ENCODE peak calls at places on chromosomes 11 and 22, in four cellular contexts. I is GM12878, H is K562, E is H1. Z is an unnamed sample. For H3K9me3, the result is how much of the 10 kb centered on the place peaks cover.

GRCh38 chr11:44767421-44767820 is 40.7 kb downstream of the TSPAN18 start:
- DNase-seq in I (no peak), H (no peak), E (no peak), Z (no peak)

GRCh38 chr11:126352934-126353801 is 2.3 kb upstream of the ST3GAL4 start:
- DNase-seq in I (peak), H (peak), E (no peak), Z (peak)

GRCh38 chr11:130243816-130244215 is 70.9 kb downstream of the ZBTB44 start:
- DNase-seq in I (peak), H (no peak), E (no peak), Z (no peak)

GRCh38 chr11:111736191-111736590 is 30.0 kb downstream of the PPP2R1B start:
- DNase-seq in I (no peak), H (no peak), E (no peak), Z (no peak)

GRCh38 chr22:37559901-37560681 is at the start of gene CDC42EP1:
- DNase-seq in I (no peak), H (peak), E (peak), Z (no peak)

GRCh38 chr11:131534611-131535010 is 164.2 kb downstream of the NTM start:
- DNase-seq in I (no peak), H (no peak), E (no peak), Z (no peak)

GRCh38 chr22:17726561-17727243 is 47.6 kb downstream of the BID start:
- DNase-seq in I (no peak), H (no peak), E (no peak), Z (no peak)

GRCh38 chr22:39325392-39325932 is 6.0 kb upstream of the RPL3 start:
- DNase-seq in I (no peak), H (no peak), E (no peak), Z (no peak)

GRCh38 chr22:45101828-45102227 is 61.9 kb upstream of the NUP50 start:
- DNase-seq in I (no peak), H (peak), E (no peak), Z (peak)

GRCh38 chr22:32698926-32699619 is 102.4 kb upstream of the TIMP3 start:
- DNase-seq in I (no peak), H (no peak), E (no peak), Z (no peak)

GRCh38 chr11:104653011-104653806 is 245.1 kb downstream of the CASP12 start:
- DNase-seq in I (no peak), H (no peak), E (no peak), Z (no peak)

GRCh38 chr11:120214581-120214980 is 3.7 kb downstream of the OAF start:
- DNase-seq in I (no peak), H (no peak), E (no peak), Z (no peak)

GRCh38 chr11:60699282-60699681 is at the start of gene MS4A8:
- DNase-seq in I (no peak), H (no peak), E (no peak), Z (no peak)

GRCh38 chr11:12930850-12931249 is 78.3 kb upstream of the RASSF10 start:
- DNase-seq in I (no peak), H (no peak), E (no peak), Z (peak)

GRCh38 chr11:133787379-133788103 is 57.8 kb downstream of the SPATA19 start:
- DNase-seq in I (no peak), H (no peak), E (peak), Z (no peak)

GRCh38 chr22:30046716-30047363 is 33.4 kb upstream of the HORMAD2 start:
- DNase-seq in I (no peak), H (no peak), E (no peak), Z (no peak)

GRCh38 chr11:64100345-64100744 is 64.6 kb downstream of the FLRT1 start:
- DNase-seq in I (no peak), H (peak), E (no peak), Z (no peak)

GRCh38 chr11:57241311-57241972 is 4.4 kb upstream of the APLNR start:
- DNase-seq in I (no peak), H (no peak), E (no peak), Z (no peak)

GRCh38 chr22:36761553-36762240 is 14.2 kb downstream of the IFT27 start:
- DNase-seq in I (no peak), H (no peak), E (no peak), Z (no peak)

GRCh38 chr22:28112548-28113043 is 193.5 kb upstream of the PITPNB start:
- DNase-seq in I (no peak), H (peak), E (no peak), Z (peak)

GRCh38 chr11:1304376-1304775 is 5.1 kb downstream of the TOLLIP start:
- DNase-seq in I (no peak), H (no peak), E (peak), Z (peak)

GRCh38 chr22:19524170-19525115 is at the start of gene CLDN5:
- DNase-seq in I (no peak), H (peak), E (peak), Z (no peak)

GRCh38 chr11:57567210-57567511 is 311 bp downstream of the UBE2L6 start:
- DNase-seq in I (no peak), H (no peak), E (no peak), Z (no peak)

GRCh38 chr22:39026509-39027150 is 5.7 kb downstream of the APOBEC3D start:
- DNase-seq in I (no peak), H (no peak), E (no peak), Z (no peak)

GRCh38 chr11:62752177-62752785 is 1.7 kb downstream of the ZBTB3 start:
- DNase-seq in I (no peak), H (no peak), E (no peak), Z (no peak)

GRCh38 chr11:17368551-17368950 is 17.0 kb downstream of the NCR3LG1 start:
- DNase-seq in I (no peak), H (no peak), E (no peak), Z (no peak)

GRCh38 chr11:17371614-17372013 is 16.8 kb downstream of the KCNJ11 start:
- DNase-seq in I (no peak), H (no peak), E (no peak), Z (no peak)

GRCh38 chr11:17369094-17369493 is 17.5 kb downstream of the NCR3LG1 start:
- DNase-seq in I (no peak), H (no peak), E (no peak), Z (no peak)

GRCh38 chr11:17366491-17366890 is 14.9 kb downstream of the NCR3LG1 start:
- DNase-seq in I (no peak), H (no peak), E (no peak), Z (no peak)

DNA sequence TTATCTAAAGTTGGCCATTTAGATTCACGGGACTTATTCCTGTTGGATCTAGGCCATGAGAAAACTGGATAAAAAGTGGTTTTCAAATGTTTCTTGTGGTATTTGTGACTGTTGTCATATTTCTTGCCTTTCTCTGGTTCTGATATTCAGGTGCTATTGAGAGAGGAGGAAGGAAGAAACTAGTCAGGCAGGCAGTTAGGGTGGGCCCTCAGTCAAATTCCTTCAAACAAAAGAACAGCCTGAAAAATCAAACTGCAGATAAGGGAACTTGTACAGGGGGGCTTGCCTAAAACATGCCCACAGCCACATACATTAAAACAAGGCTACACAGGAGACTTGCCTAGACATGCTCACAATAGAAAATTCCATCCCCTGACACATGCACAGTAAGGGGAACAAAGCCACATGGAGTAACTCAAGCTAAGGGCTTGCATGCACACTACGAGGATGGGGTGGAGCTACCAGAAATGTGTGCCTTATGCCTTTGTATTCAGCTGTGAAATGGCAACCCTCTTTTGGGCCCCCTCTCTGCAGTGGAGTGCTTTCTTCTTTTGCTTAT is 18.2 kb downstream of the NCR3LG1 start:
- DNase-seq in I (no peak), H (no peak), E (no peak), Z (no peak)
- H3K9me3 ChIP-seq in I (under half), H (under half), E (half or more), Z (half or more)

DNA sequence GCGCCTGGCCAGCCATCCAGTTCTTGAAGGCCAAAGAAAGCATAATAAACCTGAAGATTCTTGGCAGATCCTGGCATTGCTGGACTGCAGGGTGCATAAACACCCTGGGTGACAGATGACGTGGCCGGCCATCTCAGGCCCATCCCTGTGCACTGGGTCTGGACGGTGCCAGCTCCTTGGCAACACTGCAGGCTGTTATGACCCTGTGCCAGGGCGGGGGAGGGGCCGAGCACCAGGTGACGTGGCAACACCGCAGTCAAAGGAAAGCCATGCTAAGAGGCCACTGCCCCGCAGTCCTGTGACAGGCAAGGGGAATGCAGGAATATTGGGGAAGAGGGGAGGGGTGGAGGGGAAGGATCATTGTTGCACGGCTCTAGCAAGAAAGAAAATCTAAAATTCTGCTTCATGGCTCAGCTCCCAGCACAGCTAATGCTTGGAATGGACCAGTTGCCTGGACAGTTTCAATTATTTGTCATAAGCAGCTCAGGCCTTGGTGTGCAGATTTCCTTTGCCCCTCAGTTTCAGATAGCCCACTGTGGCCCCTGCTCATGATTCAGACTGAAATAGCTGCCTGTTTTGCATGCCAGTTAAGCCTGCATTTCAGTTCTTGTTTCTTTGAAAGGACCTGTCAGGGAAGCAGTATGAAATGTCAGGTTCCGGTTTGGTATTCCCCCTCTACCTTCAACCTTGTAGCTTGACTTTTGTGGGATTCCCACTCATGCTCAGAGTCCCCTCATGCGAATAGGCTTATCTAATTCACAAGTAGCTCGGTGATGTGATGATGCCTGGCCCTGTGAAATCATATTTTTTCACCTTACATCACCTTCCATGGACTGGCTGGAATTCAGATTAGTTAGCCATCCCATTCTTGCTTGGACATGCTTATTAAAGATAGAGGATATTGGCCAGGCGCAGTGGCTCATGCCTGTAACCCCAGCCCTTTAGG is 29.7 kb upstream of the DDX6 start:
- DNase-seq in I (peak), H (no peak), E (peak), Z (no peak)
- TF ChIP-seq ATF2 in I (peak), H (no peak), E (no peak), Z (no peak)

GRCh38 chr22:49546811-49547585 is 280.7 kb downstream of the BRD1 start:
- DNase-seq in I (no peak), H (no peak), E (no peak), Z (no peak)
- H3K9me3 ChIP-seq in I (under half), H (under half), E (under half), Z (under half)

DNA sequence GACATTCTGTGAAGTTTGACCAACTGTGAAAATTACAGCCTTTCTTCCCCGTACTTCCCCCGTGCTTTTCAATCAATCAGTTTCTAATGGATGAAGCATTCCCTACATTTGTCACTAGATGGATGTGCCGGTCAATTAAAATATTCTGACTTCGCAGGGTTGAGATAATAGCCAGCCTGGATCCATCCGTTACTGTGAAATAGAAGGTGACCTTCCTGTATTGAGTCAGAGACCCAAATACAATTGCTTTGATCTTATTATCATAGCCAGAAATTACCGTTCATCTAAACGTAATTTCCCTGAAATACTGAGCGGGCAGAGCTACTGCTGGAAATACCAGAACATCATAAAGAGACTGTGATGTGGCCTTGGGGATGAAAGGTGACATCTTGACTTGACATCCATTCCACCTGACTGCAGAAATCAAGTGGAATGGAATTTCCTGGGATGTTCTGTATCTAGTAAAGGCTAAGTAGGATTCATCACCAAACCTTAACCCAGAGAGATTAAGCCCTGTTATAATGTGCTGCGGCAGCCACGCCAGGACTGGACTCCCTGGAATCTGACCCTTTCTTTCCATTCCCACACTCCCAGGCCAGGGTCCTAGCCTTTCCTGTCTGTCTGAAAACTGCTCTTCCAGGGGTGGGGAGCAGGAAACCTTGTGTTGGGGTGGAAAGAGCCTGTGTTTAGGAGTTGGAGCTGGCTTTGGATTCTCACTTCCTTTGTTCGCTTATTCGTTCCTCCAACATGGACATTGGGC is 20.9 kb upstream of the PARVB start:
- DNase-seq in I (no peak), H (no peak), E (no peak), Z (no peak)
- TF ChIP-seq ATF2 in I (no peak), H (no peak), E (no peak), Z (no peak)

GRCh38 chr11:76778874-76779273 is 4.3 kb upstream of the TSKU start:
- DNase-seq in I (no peak), H (no peak), E (no peak), Z (no peak)
- H3K9me3 ChIP-seq in I (under half), H (under half), E (under half), Z (under half)

DNA sequence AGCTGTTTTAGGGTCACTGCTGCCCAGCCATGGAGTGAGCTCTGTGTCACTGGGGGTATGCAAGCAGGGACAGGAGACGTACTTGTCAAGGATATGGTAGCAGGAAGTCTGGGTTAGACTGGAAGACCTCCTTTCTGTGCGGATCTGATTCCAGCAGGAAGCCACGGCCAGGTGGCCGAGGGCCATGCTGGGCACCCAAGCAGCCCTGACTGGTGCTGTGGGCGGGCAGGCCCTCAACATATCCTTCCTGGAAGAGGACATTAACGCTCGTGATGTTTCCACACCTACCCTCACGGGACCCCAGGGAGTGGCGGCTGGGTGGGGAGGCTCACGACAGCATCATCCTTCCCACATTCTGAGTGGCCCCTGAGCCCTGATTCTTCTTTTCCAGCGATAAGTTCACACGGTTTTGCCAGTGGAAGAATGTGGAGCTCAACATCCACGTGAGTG is 8.7 kb upstream of the ANKRD13D start:
- DNase-seq in I (no peak), H (no peak), E (no peak), Z (no peak)
- TF ChIP-seq ATF2 in I (no peak), H (no peak), E (no peak), Z (no peak)

GRCh38 chr22:40723396-40723933 is 44.2 kb downstream of the MCHR1 start:
- DNase-seq in I (no peak), H (no peak), E (no peak), Z (no peak)

GRCh38 chr22:40718250-40719204 is 39.2 kb downstream of the MCHR1 start:
- DNase-seq in I (no peak), H (no peak), E (no peak), Z (no peak)

GRCh38 chr22:40721266-40721665 is 42.0 kb downstream of the MCHR1 start:
- DNase-seq in I (no peak), H (no peak), E (no peak), Z (peak)

GRCh38 chr22:40719599-40719998 is 40.3 kb downstream of the MCHR1 start:
- DNase-seq in I (no peak), H (no peak), E (no peak), Z (peak)

DNA sequence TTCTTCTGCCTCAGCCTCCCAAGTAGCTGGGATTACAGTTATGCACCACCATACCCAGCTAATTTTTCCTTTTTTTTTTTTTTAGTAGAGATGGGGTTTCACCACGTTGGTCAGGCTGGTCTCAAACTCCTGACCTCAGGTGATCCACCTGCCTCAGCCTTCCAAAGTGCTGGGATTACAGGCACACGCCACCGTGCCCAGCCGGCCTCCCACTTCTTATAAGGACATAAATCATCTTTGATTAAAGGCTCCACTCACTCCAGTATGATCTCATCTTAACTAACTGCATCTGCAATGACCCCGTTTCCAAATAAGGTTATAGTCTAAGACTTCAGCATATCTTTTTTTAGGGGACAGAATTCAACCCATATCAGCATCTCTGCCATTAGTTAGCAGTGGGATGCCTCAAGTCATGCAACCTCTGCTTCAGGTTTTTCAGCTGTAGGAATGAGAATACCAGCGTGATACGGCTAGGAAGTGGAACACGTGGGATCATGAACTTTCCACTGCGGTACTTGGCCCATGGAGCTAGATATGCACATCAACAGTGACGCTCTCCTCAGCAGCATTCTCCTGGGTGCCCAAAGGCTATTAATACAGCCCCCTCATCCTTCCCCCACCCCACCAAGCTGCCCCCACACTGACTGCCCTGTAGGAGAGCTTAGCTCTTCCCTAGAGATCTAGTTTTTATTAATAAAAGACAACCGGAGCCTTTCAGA is 41.4 kb downstream of the MCHR1 start:
- DNase-seq in I (no peak), H (no peak), E (no peak), Z (no peak)
- H3K9me3 ChIP-seq in I (under half), H (under half), E (under half), Z (under half)

DNA sequence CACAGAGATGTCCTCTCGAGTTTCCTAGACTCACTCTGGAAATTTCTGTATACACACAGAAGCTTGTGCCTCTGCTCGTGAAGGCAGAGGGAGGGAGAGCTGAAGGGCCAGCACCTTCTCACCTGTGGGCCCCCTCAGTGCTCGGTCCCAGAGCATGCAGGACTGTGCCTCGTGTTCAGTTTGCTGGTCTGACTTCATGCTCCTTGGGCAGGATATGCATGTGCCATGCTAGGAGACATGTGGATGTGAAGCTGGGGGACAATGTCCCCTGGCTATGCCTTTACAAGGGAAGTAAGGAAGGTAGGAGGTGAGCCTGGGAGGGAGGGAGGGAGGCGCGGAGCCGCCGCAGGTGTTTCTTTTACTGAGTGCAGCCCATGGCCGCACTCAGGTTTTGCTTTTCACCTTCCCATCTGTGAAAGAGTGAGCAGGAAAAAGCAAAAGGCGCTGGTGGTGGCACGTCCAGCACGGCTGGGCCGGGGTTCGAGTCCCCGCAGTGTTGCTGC is 22.6 kb downstream of the NEAT1 start:
- DNase-seq in I (no peak), H (no peak), E (no peak), Z (no peak)
- TF ChIP-seq ATF2 in I (no peak), H (no peak), E (no peak), Z (no peak)